ENCODE peak calls at places on chromosomes 6 and 20, in ten cellular contexts. G is tibial artery, S is heart right ventricle, W is AG04450, Z is HFF-Myc, F is foreskin fibroblast, L is Peyer's patch, M is mammary epithelial cell, U is cardiac muscle cell, V is fibroblast of the aortic adventitia. E is an unnamed sample.

GRCh38 chr6:912871-913663 is 220.1 kb upstream of the EXOC2 start:
- DNase-seq in Z (no peak), L (no peak), W (peak; percentile 8), S (no peak), U (peak; percentile 16), M (peak; percentile 7), G (no peak), F (peak; percentile 68), V (peak; percentile 50), E (peak; percentile 56)

GRCh38 chr6:142975272-142975805 is 30.4 kb upstream of the HIVEP2 start:
- DNase-seq in L (no peak), F (no peak), U (no peak), W (no peak), S (no peak), M (no peak), V (no peak), G (no peak), Z (no peak), E (no peak)

GRCh38 chr6:23145801-23146200 is 576.4 kb downstream of the HDGFL1 start:
- DNase-seq in U (no peak), G (no peak), S (no peak), Z (peak; percentile 29), L (no peak), V (peak; percentile 29), M (no peak), F (peak; percentile 66), W (peak; percentile 1), E (peak; percentile 68)

GRCh38 chr6:30344868-30345671 is at the start of gene RPP21:
- DNase-seq in V (peak; percentile 66), S (peak; percentile 86), M (peak; percentile 81), U (peak; percentile 82), Z (no peak), L (peak; percentile 92), F (peak; percentile 76), W (no peak), G (peak; percentile 91), E (peak; percentile 69)

GRCh38 chr20:49318430-49319203 is 40.8 kb upstream of the ZNFX1 start:
- DNase-seq in L (no peak), S (no peak), G (no peak), F (no peak), U (no peak), W (no peak), M (no peak), V (no peak), Z (no peak), E (no peak)

GRCh38 chr6:158213925-158214674 is 46.0 kb downstream of the GTF2H5 start:
- DNase-seq in W (peak; percentile 53), Z (peak; percentile 71), G (peak; percentile 71), F (peak; percentile 76), L (peak; percentile 67), M (peak; percentile 65), U (peak; percentile 91), V (peak; percentile 89), S (peak; percentile 43), E (peak; percentile 81)

GRCh38 chr6:46756469-46757205 is 9.9 kb downstream of the ANKRD66 start:
- DNase-seq in W (no peak), G (no peak), F (no peak), M (no peak), L (no peak), Z (no peak), U (no peak), S (no peak), V (peak; percentile 18), E (no peak)

GRCh38 chr6:73182021-73182607 is 43.2 kb downstream of the KHDC1L start:
- DNase-seq in W (no peak), L (no peak), Z (no peak), G (no peak), M (no peak), U (no peak), V (no peak), S (no peak), F (no peak), E (no peak)

GRCh38 chr20:38982291-38982690 is 20.1 kb downstream of the DHX35 start:
- DNase-seq in F (no peak), V (no peak), M (peak; percentile 52), G (no peak), Z (no peak), U (no peak), W (no peak), S (no peak), L (no peak), E (no peak)

GRCh38 chr6:85436939-85437495 is 12.9 kb upstream of the NT5E start:
- DNase-seq in M (no peak), U (no peak), L (no peak), S (no peak), W (no peak), F (no peak), G (no peak), V (no peak), Z (no peak), E (no peak)

GRCh38 chr6:56851541-56852248 is 103.2 kb upstream of the BEND6 start:
- DNase-seq in M (peak; percentile 81), S (no peak), F (peak; percentile 83), G (no peak), U (peak; percentile 88), V (peak; percentile 90), L (no peak), W (peak; percentile 57), Z (peak; percentile 81), E (peak; percentile 87)
- H3K4me3 ChIP-seq in M (peak overlapping the region; percentile 49), S (peak overlapping the region; percentile 55), F (peak overlapping the region; percentile 68), G (peak overlapping the region; percentile 55), U (peak overlapping the region; percentile 30), V (peak overlapping the region; percentile 73), L (peak overlapping the region; percentile 12), W (peak overlapping the region; percentile 69), Z (peak overlapping the region; percentile 67), E (peak overlapping the region; percentile 70)

GRCh38 chr6:97462031-97462430 is 179.0 kb upstream of the MMS22L start:
- DNase-seq in V (peak; percentile 1), G (no peak), S (no peak), U (no peak), Z (no peak), W (no peak), F (no peak), L (no peak), M (no peak), E (no peak)

GRCh38 chr6:97459535-97459934 is 176.5 kb upstream of the MMS22L start:
- DNase-seq in M (no peak), U (no peak), S (no peak), W (no peak), L (no peak), V (no peak), F (no peak), Z (no peak), G (no peak), E (no peak)

GRCh38 chr6:97459986-97460385 is 177.0 kb upstream of the MMS22L start:
- DNase-seq in S (no peak), V (no peak), L (no peak), Z (no peak), U (no peak), W (no peak), M (no peak), G (no peak), F (no peak), E (no peak)

GRCh38 chr6:97460394-97460793 is 177.4 kb upstream of the MMS22L start:
- DNase-seq in F (no peak), M (no peak), S (no peak), G (no peak), U (no peak), Z (no peak), L (no peak), W (no peak), V (no peak), E (no peak)

GRCh38 chr6:97456070-97456469 is 173.1 kb upstream of the MMS22L start:
- DNase-seq in M (no peak), F (no peak), U (no peak), L (no peak), W (no peak), G (no peak), S (no peak), V (no peak), Z (no peak), E (no peak)
- TF ChIP-seq CTCF in M (no peak), F (no peak), U (no peak), L (no peak), W (no peak), G (no peak), S (no peak), V (no peak), Z (no peak), E (no peak)

GRCh38 chr20:51563141-51563596 is 20.6 kb upstream of the NFATC2 start:
- DNase-seq in F (no peak), L (no peak), U (no peak), S (no peak), G (no peak), Z (no peak), W (no peak), M (no peak), V (no peak), E (peak; percentile 41)

GRCh38 chr20:51560042-51560441 is 17.5 kb upstream of the NFATC2 start:
- DNase-seq in W (no peak), M (no peak), S (no peak), F (no peak), V (no peak), U (no peak), Z (no peak), L (no peak), G (no peak), E (no peak)

GRCh38 chr20:51562027-51562333 is 19.5 kb upstream of the NFATC2 start:
- DNase-seq in F (no peak), S (no peak), G (no peak), V (peak; percentile 20), U (peak; percentile 28), Z (no peak), W (no peak), L (no peak), M (no peak), E (no peak)

GRCh38 chr20:51562334-51563140 is 20.0 kb upstream of the NFATC2 start:
- DNase-seq in V (peak; percentile 94), Z (peak; percentile 87), S (peak; percentile 79), M (peak; percentile 75), F (peak; percentile 89), L (peak; percentile 65), G (peak; percentile 91), W (peak; percentile 83), U (peak; percentile 97), E (peak; percentile 95)

DNA sequence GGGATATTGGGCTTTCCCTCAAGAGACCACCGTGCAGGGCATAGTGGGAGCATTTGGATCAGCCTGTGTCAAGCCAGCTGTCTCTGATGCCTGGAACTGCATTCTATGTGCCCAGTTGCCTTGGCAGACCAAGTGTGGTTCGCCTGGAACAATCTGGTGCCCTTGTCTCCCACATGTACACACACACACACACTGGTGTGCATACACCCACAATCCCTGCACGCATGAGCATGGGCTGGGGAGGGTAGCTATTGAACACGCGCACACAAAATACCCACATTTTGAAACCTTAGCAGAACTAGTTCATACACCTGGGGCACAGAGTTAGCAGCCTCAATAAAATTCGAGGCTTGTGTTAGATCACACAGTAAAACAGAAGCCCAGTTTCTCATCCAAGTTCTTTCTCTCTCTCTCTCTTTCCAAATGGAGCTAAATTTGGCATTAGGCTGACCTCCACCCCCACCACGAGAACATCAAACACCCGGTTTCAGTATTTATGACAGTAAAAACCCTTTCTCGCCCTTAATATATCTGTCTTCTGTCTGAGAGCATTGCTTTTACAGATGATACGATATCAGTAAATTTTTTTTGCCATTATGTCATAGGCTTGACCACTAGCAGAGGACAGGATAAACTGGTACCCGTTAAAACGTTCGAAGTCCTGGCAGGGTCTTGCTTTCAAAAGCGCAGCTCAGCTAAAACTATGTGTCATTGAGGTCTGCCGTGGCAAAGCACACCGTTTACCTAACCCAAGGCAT is 18.2 kb upstream of the NFATC2 start:
- DNase-seq in V (peak; percentile 20), G (no peak), M (no peak), Z (no peak), F (no peak), S (no peak), L (no peak), W (no peak), U (peak; percentile 19), E (no peak)
- H3K4me3 ChIP-seq in V (peak overlapping the region; percentile 6), G (peak overlapping the region; percentile 7), M (no peak overlapping the region), Z (peak overlapping the region; percentile 62), F (peak overlapping the region; percentile 71), S (peak overlapping the region; percentile 61), L (no peak overlapping the region), W (peak overlapping the region; percentile 28), U (peak overlapping the region; percentile 33), E (peak overlapping the region; percentile 79)

GRCh38 chr6:75350156-75350555 is 65.6 kb upstream of the TMEM30A start:
- DNase-seq in W (no peak), M (no peak), F (no peak), V (no peak), L (no peak), U (no peak), Z (no peak), G (no peak), S (no peak), E (no peak)
- TF ChIP-seq CTCF in W (no peak), M (no peak), F (no peak), V (no peak), L (no peak), U (no peak), Z (no peak), G (no peak), S (no peak), E (no peak)

E was measured in AG10803.